ENCODE peak calls at places on chromosomes 12 and 14, in four cellular contexts. V, L, Q and P are unnamed samples.

GRCh38 chr12:81187686-81188085 is 109.8 kb downstream of the ACSS3 start:
- DNase-seq in L (no peak), V (no peak), Q (no peak), P (no peak)

GRCh38 chr12:20367731-20368652 is at the start of gene PDE3A:
- DNase-seq in V (peak; percentile 85), L (no peak), Q (peak; percentile 94), P (no peak)

GRCh38 chr14:71235865-71236264 is 328.6 kb downstream of the PCNX1 start:
- DNase-seq in Q (no peak), V (no peak), L (no peak), P (no peak)

GRCh38 chr12:45914090-45914489 is 76.3 kb downstream of the SCAF11 start:
- DNase-seq in V (peak; percentile 55), Q (peak; percentile 75), L (no peak), P (no peak)

GRCh38 chr12:32970465-32971110 is 74.0 kb upstream of the PKP2 start:
- DNase-seq in V (no peak), L (no peak), Q (no peak), P (no peak)

GRCh38 chr14:51554953-51555352 is 96.8 kb upstream of the FRMD6 start:
- DNase-seq in L (no peak), V (peak; percentile 45), Q (no peak), P (no peak)

GRCh38 chr14:54818201-54819133 is 84.2 kb downstream of the GCH1 start:
- DNase-seq in Q (no peak), V (peak; percentile 34), L (no peak), P (no peak)

GRCh38 chr12:55720894-55721444 is 776 bp downstream of the RDH5 start:
- DNase-seq in L (no peak), V (peak; percentile 84), Q (peak; percentile 89), P (no peak)

GRCh38 chr12:113424915-113425823 is 3.0 kb downstream of the SDSL start:
- DNase-seq in Q (peak; percentile 96), V (peak; percentile 73), L (peak; percentile 16), P (peak; percentile 20)

GRCh38 chr14:95460647-95461478 is 55.6 kb downstream of the SYNE3 start:
- DNase-seq in Q (peak; percentile 83), L (no peak), V (no peak), P (no peak)

GRCh38 chr12:92942905-92943304 is 13.8 kb upstream of the EEA1 start:
- DNase-seq in Q (no peak), V (no peak), L (no peak), P (no peak)

GRCh38 chr12:93645702-93646101 is 31.5 kb upstream of the CRADD start:
- DNase-seq in V (peak; percentile 14), L (no peak), Q (no peak), P (no peak)

GRCh38 chr14:61153436-61153835 is 127.7 kb downstream of the TMEM30B start:
- DNase-seq in L (no peak), V (no peak), Q (peak; percentile 53), P (no peak)

GRCh38 chr12:50326636-50327284 is 43.4 kb upstream of the LIMA1 start:
- DNase-seq in V (no peak), Q (peak; percentile 7), L (no peak), P (no peak)

GRCh38 chr12:89163918-89164317 is 188.4 kb downstream of the DUSP6 start:
- DNase-seq in V (no peak), Q (no peak), L (no peak), P (no peak)

GRCh38 chr12:22514875-22515274 is 29.5 kb downstream of the C2CD5 start:
- DNase-seq in Q (no peak), L (no peak), V (no peak), P (no peak)

GRCh38 chr12:40351976-40352375 is 127.2 kb downstream of the LRRK2 start:
- DNase-seq in L (no peak), Q (no peak), V (no peak), P (no peak)

GRCh38 chr12:99054601-99055128 is 409.6 kb downstream of the APAF1 start:
- DNase-seq in L (no peak), Q (no peak), V (no peak), P (no peak)

GRCh38 chr14:29262979-29263378 is 496.4 kb downstream of the FOXG1 start:
- DNase-seq in V (no peak), Q (no peak), L (no peak), P (no peak)

GRCh38 chr12:121719926-121720414 is 7.4 kb downstream of the TMEM120B start:
- DNase-seq in V (peak; percentile 81), Q (no peak), L (no peak), P (no peak)

GRCh38 chr12:46553911-46554310 is 181.3 kb upstream of the SLC38A2 start:
- DNase-seq in V (no peak), L (no peak), Q (no peak), P (no peak)

GRCh38 chr12:116141833-116142162 is 135.7 kb downstream of the MED13L start:
- DNase-seq in V (no peak), L (no peak), Q (no peak), P (no peak)

GRCh38 chr14:103402700-103403099 is 17.5 kb downstream of the MARK3 start:
- DNase-seq in Q (no peak), V (no peak), L (no peak), P (no peak)

GRCh38 chr14:88613552-88614010 is 50.7 kb downstream of the ZC3H14 start:
- DNase-seq in V (no peak), L (no peak), Q (no peak), P (no peak)

GRCh38 chr12:109744991-109745942 is 31.6 kb downstream of the FAM222A start:
- DNase-seq in Q (peak; percentile 28), V (no peak), L (no peak), P (no peak)

GRCh38 chr14:96079066-96079465 is 39.9 kb downstream of the C14orf132 start:
- DNase-seq in V (no peak), L (no peak), Q (no peak), P (no peak)

GRCh38 chr14:31842905-31843304 is 234.2 kb upstream of the ARHGAP5 start:
- DNase-seq in Q (no peak), V (no peak), L (no peak), P (no peak)